ENCODE peak calls at places on chromosomes 5 and 9, in eight cellular contexts. W is spleen, Z is thyroid gland, B is sigmoid colon, K is heart left ventricle, H is breast epithelium, X is ovary, F is right lobe of liver. P is an unnamed sample.

GRCh38 chr5:33675958-33676464 is 215.8 kb downstream of the ADAMTS12 start:
- DNase-seq in F (no peak), Z (no peak), B (no peak), H (no peak), K (no peak), W (no peak), X (no peak), P (no peak)

GRCh38 chr5:42377496-42377895 is 45.7 kb upstream of the GHR start:
- DNase-seq in K (no peak), B (no peak), Z (no peak), W (no peak), F (no peak), H (no peak), X (no peak), P (no peak)

GRCh38 chr9:4793412-4794005 is 765 bp downstream of the RCL1 start:
- DNase-seq in Z (no peak), B (no peak), X (no peak), H (no peak), K (no peak), F (no peak), W (no peak), P (no peak)

GRCh38 chr9:134460904-134461303 is 134.6 kb downstream of the RXRA start:
- DNase-seq in B (no peak), F (no peak), X (no peak), K (no peak), H (no peak), Z (no peak), W (no peak), P (no peak)

GRCh38 chr9:123548749-123549545 is 192.9 kb downstream of the CRB2 start:
- DNase-seq in X (no peak), K (no peak), W (no peak), F (no peak), Z (no peak), H (no peak), B (no peak), P (no peak)

GRCh38 chr9:106066937-106067545 is 372.7 kb downstream of the TMEM38B start:
- DNase-seq in B (peak; percentile 76), Z (no peak), K (no peak), F (no peak), H (no peak), X (no peak), W (no peak), P (no peak)

GRCh38 chr9:34347800-34348158 is 18.4 kb downstream of the NUDT2 start:
- DNase-seq in B (no peak), F (no peak), X (no peak), Z (no peak), K (no peak), H (no peak), W (no peak), P (no peak)

GRCh38 chr5:131396015-131396414 is 132.2 kb downstream of the CDC42SE2 start:
- DNase-seq in X (no peak), Z (no peak), H (no peak), B (no peak), W (no peak), F (no peak), K (no peak), P (no peak)

GRCh38 chr9:72839140-72839539 is 113.7 kb downstream of the ALDH1A1 start:
- DNase-seq in Z (no peak), W (no peak), K (no peak), X (no peak), F (no peak), B (no peak), H (no peak), P (no peak)

GRCh38 chr5:67897431-67897830 is 318.1 kb upstream of the PIK3R1 start:
- DNase-seq in X (no peak), F (no peak), B (no peak), H (no peak), W (no peak), K (no peak), Z (no peak), P (no peak)

GRCh38 chr9:124770359-124771020 is 621 bp downstream of the NR6A1 start:
- DNase-seq in B (peak; percentile 72), X (peak; percentile 68), W (no peak), Z (peak; percentile 68), K (peak; percentile 45), F (peak; percentile 68), H (no peak), P (no peak)

GRCh38 chr9:14433841-14434511 is 120.0 kb upstream of the NFIB start:
- DNase-seq in B (no peak), X (peak; percentile 37), F (no peak), Z (no peak), H (no peak), K (peak; percentile 33), W (no peak), P (no peak)

GRCh38 chr9:87673446-87674109 is 52.3 kb upstream of the CTSL start:
- DNase-seq in X (no peak), Z (no peak), K (no peak), F (no peak), B (no peak), W (no peak), H (no peak), P (no peak)

GRCh38 chr5:100667021-100667671 is 132.0 kb downstream of the FAM174A start:
- DNase-seq in H (no peak), W (no peak), F (no peak), K (no peak), Z (no peak), B (no peak), X (no peak), P (no peak)

GRCh38 chr5:28143519-28143918 is 1105.1 kb upstream of the CDH9 start:
- DNase-seq in Z (no peak), K (no peak), B (no peak), F (no peak), W (no peak), X (no peak), H (no peak), P (no peak)

GRCh38 chr5:144183254-144183889 is 12.7 kb downstream of the KCTD16 start:
- DNase-seq in H (no peak), W (no peak), Z (no peak), F (no peak), B (no peak), X (no peak), K (no peak), P (no peak)

GRCh38 chr9:81526587-81526986 is 162.8 kb downstream of the TLE1 start:
- DNase-seq in B (no peak), W (no peak), H (no peak), X (no peak), Z (no peak), K (no peak), F (no peak), P (no peak)

GRCh38 chr5:65076251-65076869 is 307.6 kb downstream of the CWC27 start:
- DNase-seq in B (no peak), H (no peak), F (no peak), Z (peak; percentile 13), K (peak; percentile 27), X (peak; percentile 27), W (no peak), P (no peak)

GRCh38 chr5:142472306-142472951 is 147.6 kb upstream of the SPRY4 start:
- DNase-seq in W (no peak), K (no peak), H (no peak), X (no peak), F (no peak), Z (no peak), B (no peak), P (no peak)

GRCh38 chr5:133006653-133007052 is 19.7 kb downstream of the ZCCHC10 start:
- DNase-seq in Z (no peak), K (no peak), W (no peak), F (no peak), B (no peak), X (no peak), H (no peak), P (no peak)

GRCh38 chr9:30670805-30671562 is 1713.5 kb upstream of the ACO1 start:
- DNase-seq in F (no peak), Z (no peak), H (no peak), K (no peak), X (no peak), B (no peak), W (no peak), P (no peak)

GRCh38 chr5:135851186-135851906 is 16.9 kb downstream of the SLC25A48 start:
- DNase-seq in H (no peak), W (no peak), F (no peak), B (no peak), Z (no peak), X (no peak), K (no peak), P (no peak)

GRCh38 chr5:14810941-14811573 is 60.5 kb downstream of the ANKH start:
- DNase-seq in B (no peak), Z (no peak), X (no peak), W (no peak), F (no peak), H (no peak), K (no peak), P (no peak)

GRCh38 chr5:53095931-53096525 is 13.5 kb downstream of the MOCS2 start:
- DNase-seq in F (no peak), H (peak; percentile 58), K (peak; percentile 49), Z (peak; percentile 70), X (peak; percentile 55), B (peak; percentile 81), W (no peak), P (peak; percentile 70)
- TF ChIP-seq POLR2A in F (no peak), H (no peak), K (no peak), Z (no peak), X (no peak), B (no peak), W (no peak), P (no peak)

GRCh38 chr9:121071356-121071755 is 3.4 kb upstream of the CNTRL start:
- DNase-seq in X (no peak), B (no peak), W (no peak), F (no peak), H (no peak), K (no peak), Z (no peak), P (no peak)
- H3K27ac ChIP-seq in X (no peak overlapping the region), B (peak overlapping the region; percentile 92), W (peak overlapping the region; percentile 94), F (no peak overlapping the region), H (peak overlapping the region; percentile 76), K (peak overlapping the region; percentile 44), Z (no peak overlapping the region), P (peak overlapping the region; percentile 91)

GRCh38 chr9:132923346-132923902 is 21.0 kb downstream of the TSC1 start:
- DNase-seq in F (no peak), H (no peak), B (no peak), K (no peak), X (no peak), Z (no peak), W (no peak), P (no peak)
- H3K36me3 ChIP-seq in F (peaks cover 48% of the 10 kb centered on the region), H (peaks cover 17% of the 10 kb centered on the region), B (peaks cover 12% of the 10 kb centered on the region), K (no peaks in the 10 kb centered on the region), X (no peaks in the 10 kb centered on the region), Z (peaks cover 66% of the 10 kb centered on the region), W (peaks cover 12% of the 10 kb centered on the region), P (peaks cover 88% of the 10 kb centered on the region)

DNA sequence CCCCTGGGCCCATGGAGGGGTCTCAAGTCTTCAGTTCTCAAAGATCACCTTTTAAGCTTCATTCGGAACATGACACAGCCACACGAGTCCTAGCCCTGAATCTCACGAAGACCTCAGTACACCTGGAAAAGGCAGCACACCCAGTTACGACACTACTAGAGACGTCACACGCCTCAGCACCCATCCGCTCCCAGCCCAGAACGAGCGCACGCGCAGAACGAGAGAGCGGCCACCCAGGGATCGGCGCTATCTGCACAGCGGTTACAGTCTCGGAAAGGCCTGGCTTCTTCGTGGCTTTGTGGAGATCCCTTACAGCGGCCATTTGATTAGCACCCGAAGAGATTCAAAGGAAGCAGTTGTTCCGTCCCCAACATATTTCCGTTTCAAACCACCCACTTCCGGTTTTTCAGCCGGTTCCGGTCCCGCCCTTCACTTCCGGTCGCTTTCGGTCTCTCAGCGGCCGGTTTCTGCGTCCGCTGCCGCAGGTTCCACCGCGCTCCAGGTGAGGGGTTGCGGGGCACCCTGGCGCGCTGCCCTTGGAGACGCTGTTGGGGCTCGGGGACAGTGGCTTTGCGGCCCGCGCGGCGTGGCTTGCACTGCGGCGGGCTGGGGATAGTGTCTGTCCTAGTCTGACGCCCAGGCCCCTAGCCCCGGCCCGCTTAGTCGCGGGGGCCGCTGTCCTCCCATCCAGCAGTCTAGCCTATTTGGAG is at the start of gene UBLCP1:
- DNase-seq in X (peak; percentile 73), F (peak; percentile 85), K (peak; percentile 86), W (peak; percentile 94), H (peak; percentile 68), B (peak; percentile 89), Z (peak; percentile 81), P (peak; percentile 90)
- TF ChIP-seq POLR2A in X (peak; percentile 62), F (peak; percentile 52), K (no peak), W (no peak), H (no peak), B (peak; percentile 34), Z (no peak), P (no peak)

P was measured in suprapubic skin.